ENCODE peak calls at places on chromosomes 2 and 18, in four cellular contexts. W is heart left ventricle; Q is CD4-positive, CD25-positive, alpha-beta regulatory T cell; Y is cardiac muscle cell. V is an unnamed sample. For H3K27me3, the result is how much of the 10 kb centered on the place peaks cover.

GRCh38 chr18:50982802-50983179 is 15.0 kb downstream of the ELAC1 start:
- DNase-seq in Y (peak), W (no peak), Q (no peak), V (no peak)

GRCh38 chr2:143533846-143534245 is 404.6 kb downstream of the ARHGAP15 start:
- DNase-seq in Y (no peak), W (no peak), Q (no peak), V (no peak)

GRCh38 chr18:13233746-13234527 is 15.4 kb downstream of the LDLRAD4 start:
- DNase-seq in W (no peak), Y (no peak), Q (no peak), V (no peak)

GRCh38 chr2:85783796-85784195 is 30.0 kb downstream of the ATOH8 start:
- DNase-seq in Q (no peak), Y (no peak), W (no peak), V (no peak)

GRCh38 chr2:72825271-72826155 is at the start of gene EXOC6B:
- DNase-seq in W (peak), Q (peak), Y (peak), V (peak)

GRCh38 chr2:238863231-238863630 is 15.3 kb downstream of the TWIST2 start:
- DNase-seq in Q (no peak), Y (no peak), W (no peak), V (no peak)

GRCh38 chr2:172564376-172564775 is 8.5 kb downstream of the PDK1 start:
- DNase-seq in W (no peak), Q (no peak), Y (no peak), V (no peak)

GRCh38 chr2:240324312-240325005 is 111.0 kb upstream of the GPC1 start:
- DNase-seq in Q (no peak), Y (no peak), W (peak), V (no peak)

GRCh38 chr18:2570772-2571199 is 519 bp downstream of the METTL4 start:
- DNase-seq in W (peak), Y (peak), Q (peak), V (no peak)

GRCh38 chr2:108417254-108417653 is 31.8 kb upstream of the GCC2 start:
- DNase-seq in Q (peak), Y (no peak), W (no peak), V (no peak)

GRCh38 chr2:176096243-176096985 is 3.2 kb upstream of the HOXD12 start:
- DNase-seq in Y (no peak), W (no peak), Q (no peak), V (no peak)

GRCh38 chr2:23791030-23791429 is 135.9 kb downstream of the ATAD2B start:
- DNase-seq in Q (no peak), Y (peak), W (no peak), V (no peak)

GRCh38 chr2:102451968-102452367 is 21.1 kb upstream of the SLC9A4 start:
- DNase-seq in Q (no peak), W (no peak), Y (peak), V (no peak)

GRCh38 chr2:164030623-164031022 is 294.8 kb upstream of the FIGN start:
- DNase-seq in Y (no peak), Q (no peak), W (no peak), V (no peak)

GRCh38 chr2:135532581-135532980 is 1.3 kb downstream of the R3HDM1 start:
- DNase-seq in Q (no peak), W (no peak), Y (peak), V (no peak)

DNA sequence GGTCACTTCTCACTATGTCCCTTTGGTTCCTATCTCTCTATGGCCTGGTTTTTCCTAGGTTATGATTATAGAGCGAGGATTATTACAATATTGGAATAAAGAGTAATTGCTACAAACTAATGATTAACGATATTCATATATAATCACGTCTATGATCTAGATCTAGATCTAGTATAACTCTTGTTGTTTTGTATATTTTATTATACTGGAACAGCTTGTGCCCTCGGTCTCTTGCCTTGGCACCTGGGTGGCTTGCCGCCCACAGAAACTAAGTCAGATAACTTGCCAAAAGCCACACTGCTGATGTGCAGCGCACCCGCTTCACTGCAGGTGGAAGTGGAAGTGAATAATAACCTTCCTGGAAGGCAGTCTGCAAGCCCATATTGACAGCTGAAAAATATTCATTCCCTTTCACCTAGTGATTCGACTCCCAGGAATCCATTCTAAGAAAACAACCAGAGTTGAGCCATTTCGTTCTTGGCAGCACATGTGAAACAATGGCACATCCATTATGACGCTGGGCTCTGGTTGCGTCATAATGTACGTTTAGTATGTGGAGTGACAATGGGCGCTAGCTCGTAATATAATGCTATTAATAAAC is 725 bp upstream of the ANKRD53 start:
- DNase-seq in Q (peak), W (no peak), Y (peak), V (peak)
- H3K4me3 ChIP-seq in Q (peak), W (peak), Y (peak), V (peak)

DNA sequence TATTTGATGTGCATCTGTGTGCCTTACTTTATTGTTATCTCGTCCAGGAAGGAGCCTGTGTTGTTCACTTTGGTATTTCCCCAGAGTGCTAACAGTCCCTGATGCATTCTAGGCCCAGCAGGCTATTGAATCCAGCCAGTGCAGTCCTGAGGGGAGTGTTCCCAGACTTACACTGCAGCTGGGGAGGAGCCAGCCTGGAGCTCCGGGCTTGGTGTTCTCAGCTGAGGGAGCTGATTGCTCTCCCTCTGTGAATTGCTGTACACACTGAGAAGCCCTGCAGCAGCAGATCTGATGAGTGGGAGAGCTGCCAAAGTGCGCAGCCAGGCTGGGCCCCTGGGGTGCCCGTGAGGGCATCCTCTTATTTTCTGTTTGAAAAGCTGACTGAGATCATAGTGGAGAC is 159.2 kb downstream of the GALNT3 start:
- DNase-seq in Y (peak), Q (no peak), W (peak), V (no peak)
- H3K27me3 ChIP-seq in Y (under half), Q (under half), W (under half), V (under half)

DNA sequence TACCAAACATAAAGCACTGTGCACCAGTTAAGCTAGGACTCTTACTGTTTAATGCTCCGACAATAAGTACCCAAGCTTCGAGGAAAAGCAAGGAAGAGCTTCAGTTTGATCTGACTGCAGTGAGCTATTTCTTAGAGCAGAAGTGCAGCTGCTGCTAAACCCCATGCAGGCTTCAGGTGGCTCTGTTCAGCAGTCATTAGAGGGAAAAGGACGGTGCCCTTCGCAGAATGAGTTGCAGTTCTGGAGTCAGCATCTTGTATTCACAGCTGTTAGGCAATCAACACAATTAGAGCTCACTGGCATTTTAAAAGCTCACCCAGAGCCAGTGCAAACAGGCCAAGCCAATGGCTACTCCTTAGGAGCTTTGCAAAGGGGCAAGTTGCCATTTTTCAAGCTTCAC is 1.5 kb upstream of the CERKL start:
- DNase-seq in W (no peak), Y (no peak), Q (no peak), V (no peak)
- H3K4me3 ChIP-seq in W (no peak), Y (no peak), Q (no peak), V (no peak)

DNA sequence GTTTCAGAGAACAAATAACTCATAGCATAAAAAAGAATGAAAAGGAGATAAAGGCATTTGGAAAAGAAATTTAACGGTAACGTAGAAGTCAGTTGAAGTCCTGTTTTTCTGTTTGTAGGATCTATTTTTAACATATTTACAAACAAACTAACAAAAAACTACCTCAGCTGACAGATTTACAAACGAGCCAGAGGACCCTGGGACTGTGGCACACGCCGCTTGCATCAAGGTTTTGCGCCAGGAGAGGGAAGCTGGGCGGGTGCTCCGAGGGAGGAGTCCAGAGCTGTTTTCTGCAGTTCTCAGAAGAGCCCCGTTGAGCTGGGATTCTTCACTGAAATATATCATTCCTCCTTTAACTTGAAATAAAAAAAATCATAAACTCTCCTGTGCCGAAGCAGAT is 13.6 kb upstream of the TMEM18 start:
- DNase-seq in Q (no peak), W (no peak), Y (no peak), V (no peak)
- H3K27me3 ChIP-seq in Q (under half), W (under half), Y (under half), V (under half)

GRCh38 chr2:148999451-148999891 is 39.0 kb upstream of the LYPD6B start:
- DNase-seq in Q (no peak), Y (no peak), W (no peak), V (no peak)
- H3K4me3 ChIP-seq in Q (no peak), Y (no peak), W (no peak), V (no peak)

V was measured in CD4-positive, alpha-beta memory T cell.